ENCODE peak calls at places on chromosome 13, in six cellular contexts. Y, J, A, D, T and N are unnamed samples.

GRCh38 chr13:113763254-113763653 is 4.2 kb downstream of the TMEM255B start:
- DNase-seq in J (no peak), T (no peak), Y (no peak), A (no peak), D (no peak), N (no peak)

GRCh38 chr13:23703241-23703640 is 133.0 kb downstream of the TNFRSF19 start:
- DNase-seq in T (no peak), D (no peak), J (peak), A (no peak), Y (no peak), N (no peak)

GRCh38 chr13:82879921-82880320 is 1002.4 kb downstream of the SLITRK1 start:
- DNase-seq in D (no peak), Y (no peak), T (no peak), A (no peak), J (no peak), N (no peak)

GRCh38 chr13:47932953-47933687 is 68.0 kb downstream of the SUCLA2 start:
- DNase-seq in T (peak), J (no peak), D (no peak), Y (no peak), A (no peak), N (no peak)

GRCh38 chr13:50995870-50996269 is 86.3 kb downstream of the RNASEH2B start:
- DNase-seq in Y (no peak), D (no peak), T (no peak), J (no peak), A (no peak), N (no peak)

GRCh38 chr13:75872970-75873369 is 236.8 kb downstream of the LMO7 start:
- DNase-seq in J (no peak), A (no peak), D (no peak), Y (no peak), T (no peak), N (no peak)

GRCh38 chr13:98476106-98476505 is 100.8 kb downstream of the STK24 start:
- DNase-seq in T (no peak), Y (no peak), J (no peak), A (no peak), D (no peak), N (no peak)

GRCh38 chr13:106555631-106556328 is 12.2 kb downstream of the ARGLU1 start:
- DNase-seq in Y (no peak), J (no peak), A (no peak), D (no peak), T (no peak), N (no peak)

GRCh38 chr13:50357586-50358118 is 342.4 kb downstream of the KCNRG start:
- DNase-seq in A (peak), T (no peak), J (peak), D (peak), Y (peak), N (no peak)